ENCODE peak calls at places on chromosomes 5 and 9, in ten cellular contexts. U is hippocampal formation; E is vagina; Y is HTR-8/SVneo; K is KBM-7; F is activated CD4-positive, alpha-beta memory T cell treated with anti-CD3 and anti-CD28 coated beads, Interleukin-2, amount 10 ng/mL, durations not matched to agents 7 days and 5 days; Z is CD8-positive, alpha-beta memory T cell; T is stimulated activated CD4-positive, alpha-beta T cell treated with anti-CD3 and anti-CD28 coated beads, Interleukin-15, amount 100 ng/mL, for 1 hour; X is NT2/D1; J is HT1080. M is an unnamed sample.

GRCh38 chr5:111829701-111830100 is 72.7 kb upstream of the NREP start:
- DNase-seq in U (no peak), E (no peak), Y (peak), K (no peak), F (no peak), Z (no peak), T (no peak), X (no peak), J (peak), M (no peak)

GRCh38 chr5:83430130-83431010 is 41.2 kb upstream of the VCAN start:
- DNase-seq in U (peak), E (no peak), Y (peak), K (peak), F (peak), Z (peak), T (no peak), X (peak), J (peak), M (peak)

GRCh38 chr5:8943301-8943700 is 602.6 kb downstream of the SEMA5A start:
- DNase-seq in U (no peak), E (no peak), Y (no peak), K (no peak), F (no peak), Z (no peak), T (no peak), X (no peak), J (peak), M (no peak)

GRCh38 chr9:129182625-129183494 is 4.8 kb upstream of the IER5L start:
- DNase-seq in U (no peak), E (no peak), Y (no peak), K (peak), F (no peak), Z (no peak), T (no peak), X (no peak), J (peak), M (no peak)

GRCh38 chr9:38084556-38084880 is 15.5 kb upstream of the SHB start:
- DNase-seq in U (peak), E (no peak), Y (no peak), K (peak), F (no peak), Z (no peak), T (no peak), X (no peak), J (no peak), M (no peak)

GRCh38 chr9:74528207-74528606 is 31.1 kb downstream of the RORB start:
- DNase-seq in U (no peak), E (no peak), Y (no peak), K (no peak), F (no peak), Z (no peak), T (no peak), X (no peak), J (no peak), M (no peak)

GRCh38 chr9:34636791-34637355 is 714 bp downstream of the SIGMAR1 start:
- DNase-seq in U (peak), E (no peak), Y (no peak), K (no peak), F (no peak), Z (no peak), T (no peak), X (no peak), J (no peak), M (no peak)

GRCh38 chr5:117131048-117131679 is 556.5 kb upstream of the SEMA6A start:
- DNase-seq in U (no peak), E (no peak), Y (no peak), K (no peak), F (no peak), Z (no peak), T (no peak), X (no peak), J (no peak), M (no peak)

GRCh38 chr9:82750411-82750918 is 312.5 kb downstream of the RASEF start:
- DNase-seq in U (no peak), E (no peak), Y (no peak), K (no peak), F (no peak), Z (no peak), T (no peak), X (no peak), J (no peak), M (no peak)

M was measured in activated CD4-positive, CD25-positive, alpha-beta regulatory T cell treated with anti-CD3 and anti-CD28 coated beads, Interleukin-2, amount 50 U/mL, for 72 hours.